ENCODE peak calls at places on chromosomes 3 and 15, in eight cellular contexts. O is IMR-90, L is upper lobe of right lung, N is uterus, K is MM.1S, S is gastrocnemius medialis, V is lower lobe of right lung, R is right atrium auricular region. I is an unnamed sample.

GRCh38 chr3:36166477-36166876 is 213.8 kb upstream of the STAC start:
- DNase-seq in O (no peak), L (no peak), N (no peak), K (no peak), S (no peak), V (no peak), R (no peak), I (no peak)

GRCh38 chr15:67156834-67157233 is 91.4 kb downstream of the SMAD3 start:
- DNase-seq in O (no peak), L (no peak), N (no peak), K (no peak), S (no peak), V (no peak), R (no peak), I (no peak)

GRCh38 chr3:55579499-55579898 is 92.4 kb upstream of the WNT5A start:
- DNase-seq in O (peak; percentile 81), L (no peak), N (peak; percentile 59), K (no peak), S (no peak), V (no peak), R (no peak), I (no peak)

GRCh38 chr3:118808743-118809142 is 225.9 kb downstream of the IGSF11 start:
- DNase-seq in O (no peak), L (no peak), N (no peak), K (no peak), S (no peak), V (no peak), R (no peak), I (no peak)

GRCh38 chr3:184733181-184733580 is 21.3 kb upstream of the MAGEF1 start:
- DNase-seq in O (no peak), L (no peak), N (peak; percentile 8), K (no peak), S (no peak), V (no peak), R (peak; percentile 26), I (no peak)

GRCh38 chr15:84992157-84992940 is 10.7 kb downstream of the PDE8A start:
- DNase-seq in O (peak; percentile 87), L (no peak), N (no peak), K (no peak), S (no peak), V (no peak), R (no peak), I (no peak)

GRCh38 chr15:27816790-27817189 is 282.3 kb downstream of the OCA2 start:
- DNase-seq in O (no peak), L (no peak), N (no peak), K (no peak), S (no peak), V (no peak), R (no peak), I (no peak)

GRCh38 chr3:7194081-7194835 is 333.3 kb downstream of the GRM7 start:
- DNase-seq in O (no peak), L (no peak), N (no peak), K (no peak), S (no peak), V (no peak), R (no peak), I (no peak)

GRCh38 chr3:53226142-53226840 is 29.5 kb downstream of the TKT start:
- DNase-seq in O (no peak), L (peak; percentile 36), N (no peak), K (no peak), S (no peak), V (no peak), R (no peak), I (no peak)

GRCh38 chr3:195808741-195809290 is 2.9 kb downstream of the MUC4 start:
- DNase-seq in O (no peak), L (no peak), N (no peak), K (no peak), S (no peak), V (no peak), R (no peak), I (no peak)

GRCh38 chr3:44130249-44130648 is 111.4 kb upstream of the TOPAZ1 start:
- DNase-seq in O (no peak), L (no peak), N (no peak), K (peak; percentile 92), S (no peak), V (no peak), R (no peak), I (no peak)

GRCh38 chr15:98727115-98728040 is 79.0 kb downstream of the IGF1R start:
- DNase-seq in O (peak; percentile 93), L (peak; percentile 90), N (peak; percentile 87), K (no peak), S (peak; percentile 67), V (peak; percentile 87), R (peak; percentile 96), I (peak; percentile 86)

GRCh38 chr3:106829206-106829605 is 548.0 kb upstream of the CCDC54 start:
- DNase-seq in O (peak; percentile 28), L (no peak), N (no peak), K (no peak), S (no peak), V (no peak), R (no peak), I (no peak)

GRCh38 chr3:78887608-78888011 is 880.2 kb downstream of the ROBO1 start:
- DNase-seq in O (peak; percentile 60), L (no peak), N (no peak), K (peak; percentile 79), S (no peak), V (no peak), R (no peak), I (no peak)

GRCh38 chr3:111473550-111473949 is 68.4 kb upstream of the CD96 start:
- DNase-seq in O (no peak), L (no peak), N (no peak), K (no peak), S (no peak), V (no peak), R (no peak), I (no peak)

GRCh38 chr15:92944946-92945521 is 44.9 kb downstream of the CHD2 start:
- DNase-seq in O (no peak), L (no peak), N (no peak), K (no peak), S (no peak), V (no peak), R (no peak), I (no peak)

GRCh38 chr15:92942706-92943105 is 42.6 kb downstream of the CHD2 start:
- DNase-seq in O (no peak), L (no peak), N (no peak), K (no peak), S (no peak), V (no peak), R (no peak), I (no peak)

GRCh38 chr15:92943581-92943980 is 43.5 kb downstream of the CHD2 start:
- DNase-seq in O (no peak), L (no peak), N (no peak), K (no peak), S (no peak), V (no peak), R (no peak), I (no peak)

GRCh38 chr15:92938387-92938786 is 38.3 kb downstream of the CHD2 start:
- DNase-seq in O (no peak), L (no peak), N (no peak), K (no peak), S (no peak), V (no peak), R (no peak), I (no peak)

DNA sequence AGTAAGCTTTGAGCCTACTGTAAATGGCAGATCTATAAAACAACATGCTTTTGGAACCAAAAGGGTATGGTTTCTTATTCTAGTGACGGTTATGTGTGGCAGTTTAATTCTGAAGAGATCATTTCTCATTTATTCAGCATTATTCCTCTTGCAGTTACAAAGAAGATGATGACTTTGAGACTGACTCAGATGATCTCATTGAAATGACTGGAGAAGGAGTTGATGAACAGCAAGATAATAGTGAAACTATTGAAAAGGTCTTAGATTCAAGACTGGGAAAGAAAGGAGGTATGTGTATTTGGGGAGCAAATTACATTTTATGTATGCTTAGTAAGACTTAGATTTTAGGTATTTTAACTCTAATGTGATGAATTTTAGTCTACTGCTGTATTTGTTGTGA is 41.5 kb downstream of the CHD2 start:
- DNase-seq in O (no peak), L (no peak), N (no peak), K (no peak), S (no peak), V (no peak), R (no peak), I (no peak)
- H3K36me3 ChIP-seq in O (peaks cover 67% of the 10 kb centered on the region), L (peaks cover 98% of the 10 kb centered on the region), N (no peaks in the 10 kb centered on the region), K (peaks cover 23% of the 10 kb centered on the region), S (no peaks in the 10 kb centered on the region), V (peaks cover 97% of the 10 kb centered on the region), R (peaks cover 94% of the 10 kb centered on the region), I (peaks cover 91% of the 10 kb centered on the region)

GRCh38 chr15:96699871-96700401 is 369.4 kb downstream of the NR2F2 start:
- DNase-seq in O (no peak), L (no peak), N (no peak), K (no peak), S (no peak), V (no peak), R (no peak), I (no peak)
- H3K4me1 ChIP-seq in O (no peaks in the 10 kb centered on the region), L (no peaks in the 10 kb centered on the region), N (no peaks in the 10 kb centered on the region), K (no peaks in the 10 kb centered on the region), S (no peaks in the 10 kb centered on the region), V (no peaks in the 10 kb centered on the region), R (no peaks in the 10 kb centered on the region), I (peaks cover 3% of the 10 kb centered on the region)

GRCh38 chr3:46663611-46664135 is 29.8 kb downstream of the ALS2CL start:
- DNase-seq in O (peak; percentile 46), L (peak; percentile 40), N (peak; percentile 12), K (no peak), S (no peak), V (peak; percentile 15), R (peak; percentile 54), I (no peak)
- TF ChIP-seq CTCF in O (peak; percentile 6), L (peak; percentile 14), N (no peak), K (peak; percentile 21), S (no peak), V (no peak), R (peak; percentile 49), I (no peak)

GRCh38 chr3:14461748-14462324 is 59.4 kb downstream of the SLC6A6 start:
- DNase-seq in O (peak; percentile 73), L (peak; percentile 77), N (no peak), K (peak; percentile 20), S (no peak), V (no peak), R (no peak), I (peak; percentile 49)

GRCh38 chr3:14463330-14464216 is 61.2 kb downstream of the SLC6A6 start:
- DNase-seq in O (no peak), L (no peak), N (no peak), K (no peak), S (no peak), V (no peak), R (no peak), I (peak; percentile 32)

GRCh38 chr3:14464521-14464920 is 62.1 kb downstream of the SLC6A6 start:
- DNase-seq in O (no peak), L (no peak), N (no peak), K (no peak), S (no peak), V (no peak), R (no peak), I (no peak)

GRCh38 chr3:14461006-14461747 is 58.8 kb downstream of the SLC6A6 start:
- DNase-seq in O (no peak), L (no peak), N (no peak), K (no peak), S (no peak), V (no peak), R (no peak), I (no peak)

DNA sequence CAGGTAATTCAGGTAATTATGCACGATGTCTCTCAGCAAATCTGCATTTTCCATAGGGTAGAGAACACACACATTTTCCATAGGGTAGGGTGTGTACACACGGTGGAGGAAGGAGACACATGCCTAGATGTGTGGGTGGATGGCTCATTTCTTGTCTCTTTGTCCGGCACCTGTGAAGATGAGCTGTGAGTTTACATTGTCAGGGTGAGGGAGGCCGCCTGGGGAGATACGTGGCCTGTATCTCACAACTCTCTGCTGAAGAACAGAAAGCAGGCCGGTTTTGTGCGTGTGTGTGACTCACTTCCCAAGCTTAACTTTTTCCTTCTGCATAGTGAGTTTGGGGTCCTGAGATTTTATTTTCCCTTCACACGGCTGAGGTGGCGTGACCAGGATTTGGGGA is 60.3 kb downstream of the SLC6A6 start:
- DNase-seq in O (peak; percentile 54), L (no peak), N (no peak), K (no peak), S (no peak), V (no peak), R (no peak), I (no peak)
- H3K36me3 ChIP-seq in O (peaks cover 53% of the 10 kb centered on the region), L (peaks cover 76% of the 10 kb centered on the region), N (no peaks in the 10 kb centered on the region), K (no peaks in the 10 kb centered on the region), S (no peaks in the 10 kb centered on the region), V (peaks cover 88% of the 10 kb centered on the region), R (peaks cover 41% of the 10 kb centered on the region), I (peaks cover 7% of the 10 kb centered on the region)

I was measured in thyroid gland.